ENCODE peak calls at places on chromosome 7, in four cellular contexts. S is choroid plexus epithelial cell, B is spleen, W is kidney epithelial cell. H is an unnamed sample.

GRCh38 chr7:46532571-46532970 is 611.5 kb upstream of the IGFBP3 start:
- DNase-seq in S (no peak), B (no peak), W (no peak), H (no peak)

GRCh38 chr7:30238721-30239441 is 45.5 kb upstream of the ZNRF2 start:
- DNase-seq in S (peak), B (no peak), W (peak), H (no peak)

GRCh38 chr7:12066561-12066960 is 144.5 kb upstream of the TMEM106B start:
- DNase-seq in S (no peak), B (no peak), W (no peak), H (peak)

GRCh38 chr7:23530355-23530754 is 1.4 kb downstream of the TRA2A start:
- DNase-seq in S (peak), B (no peak), W (no peak), H (peak)

GRCh38 chr7:110775046-110775445 is 315.9 kb upstream of the LRRN3 start:
- DNase-seq in S (peak), B (no peak), W (no peak), H (no peak)

GRCh38 chr7:144513332-144513731 is 109.8 kb upstream of the NOBOX start:
- DNase-seq in S (peak), B (no peak), W (no peak), H (no peak)

GRCh38 chr7:29196191-29196590 is 1.6 kb downstream of the CHN2 start:
- DNase-seq in S (no peak), B (no peak), W (no peak), H (no peak)

GRCh38 chr7:107742678-107743566 is 1.0 kb upstream of the CBLL1 start:
- DNase-seq in S (no peak), B (peak), W (peak), H (peak)

GRCh38 chr7:17989546-17989945 is 38.1 kb downstream of the PRPS1L1 start:
- DNase-seq in S (peak), B (no peak), W (no peak), H (no peak)

GRCh38 chr7:87047-87446 is 105.3 kb upstream of the FAM20C start:
- DNase-seq in S (no peak), B (no peak), W (no peak), H (no peak)

GRCh38 chr7:157849726-157850125 is 512.9 kb downstream of the DNAJB6 start:
- DNase-seq in S (no peak), B (no peak), W (no peak), H (no peak)

GRCh38 chr7:46759711-46760480 is 822.0 kb downstream of the TNS3 start:
- DNase-seq in S (peak), B (no peak), W (no peak), H (no peak)

GRCh38 chr7:25312968-25313367 is 84.7 kb upstream of the NPVF start:
- DNase-seq in S (no peak), B (no peak), W (no peak), H (no peak)

GRCh38 chr7:77383333-77383740 is 32.8 kb downstream of the GSAP start:
- DNase-seq in S (peak), B (no peak), W (no peak), H (no peak)

GRCh38 chr7:3154881-3155494 is 111.3 kb upstream of the CARD11 start:
- DNase-seq in S (peak), B (peak), W (no peak), H (peak)

GRCh38 chr7:46245587-46246111 is 324.6 kb upstream of the IGFBP3 start:
- DNase-seq in S (no peak), B (no peak), W (no peak), H (no peak)

GRCh38 chr7:134533288-134533771 is 6.0 kb downstream of the AKR1B10 start:
- DNase-seq in S (no peak), B (no peak), W (no peak), H (no peak)

GRCh38 chr7:134535272-134535918 is 8.0 kb downstream of the AKR1B10 start:
- DNase-seq in S (no peak), B (no peak), W (no peak), H (no peak)

GRCh38 chr7:134534633-134535032 is 7.3 kb downstream of the AKR1B10 start:
- DNase-seq in S (no peak), B (no peak), W (no peak), H (no peak)

GRCh38 chr7:134530460-134530859 is 3.1 kb downstream of the AKR1B10 start:
- DNase-seq in S (no peak), B (no peak), W (no peak), H (no peak)

GRCh38 chr7:134532155-134533089 is 5.1 kb downstream of the AKR1B10 start:
- DNase-seq in S (no peak), B (no peak), W (no peak), H (no peak)
- H3K4me3 ChIP-seq in S (no peak), B (no peak), W (no peak), H (no peak)

GRCh38 chr7:74052628-74053027 is 24.7 kb downstream of the ELN start:
- DNase-seq in S (no peak), B (no peak), W (no peak), H (no peak)

GRCh38 chr7:74051193-74051592 is 23.2 kb downstream of the ELN start:
- DNase-seq in S (peak), B (no peak), W (no peak), H (no peak)

GRCh38 chr7:74053589-74054186 is 25.7 kb downstream of the ELN start:
- DNase-seq in S (no peak), B (no peak), W (no peak), H (no peak)

GRCh38 chr7:74049997-74050798 is 22.2 kb downstream of the ELN start:
- DNase-seq in S (no peak), B (no peak), W (no peak), H (no peak)

DNA sequence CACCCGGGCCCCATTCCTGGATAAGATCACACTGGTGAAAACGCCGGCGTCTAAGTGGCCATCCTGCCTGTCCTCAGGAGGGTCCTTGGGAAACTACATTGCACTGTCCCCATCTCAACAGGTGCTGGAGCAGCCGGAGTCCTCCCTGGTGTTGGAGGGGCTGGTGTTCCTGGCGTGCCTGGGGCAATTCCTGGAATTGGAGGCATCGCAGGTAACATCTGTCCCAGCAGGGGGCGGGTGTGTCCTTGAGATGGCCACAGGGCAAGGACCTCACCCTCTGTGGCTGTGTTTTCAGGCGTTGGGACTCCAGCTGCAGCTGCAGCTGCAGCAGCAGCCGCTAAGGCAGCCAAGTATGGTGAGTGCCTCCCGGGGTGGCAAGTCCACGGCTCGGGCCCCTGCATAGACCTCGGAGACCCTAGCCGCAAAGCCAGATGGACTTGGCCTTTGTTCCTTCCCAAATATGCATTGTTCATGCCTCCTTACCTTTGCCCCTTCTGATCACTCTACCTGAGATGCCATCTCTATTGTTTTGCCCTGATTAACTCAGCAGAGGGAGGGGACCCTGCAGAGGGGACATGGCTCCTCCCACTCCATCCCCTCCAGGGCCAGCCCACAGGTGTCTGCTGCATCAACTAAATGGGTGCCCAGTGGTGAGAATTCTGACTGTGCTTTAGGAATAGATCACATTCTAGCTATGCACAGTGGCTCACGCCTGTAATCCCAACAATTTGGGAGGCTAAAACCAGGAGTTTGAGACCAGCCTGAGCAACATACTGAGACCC is 23.8 kb downstream of the ELN start:
- DNase-seq in S (peak), B (peak), W (no peak), H (no peak)
- TF ChIP-seq CTCF in S (peak), B (no peak), W (peak), H (peak)

GRCh38 chr7:35695987-35696386 is 1.1 kb upstream of the HERPUD2 start:
- DNase-seq in S (no peak), B (no peak), W (no peak), H (no peak)
- H3K4me3 ChIP-seq in S (peak), B (no peak), W (no peak), H (peak)

GRCh38 chr7:99837649-99838361 is 10.0 kb downstream of the CYP3A43 start:
- DNase-seq in S (peak), B (no peak), W (no peak), H (peak)
- TF ChIP-seq CTCF in S (peak), B (no peak), W (peak), H (peak)

GRCh38 chr7:151244156-151244870 is 4.2 kb downstream of the SMARCD3 start:
- DNase-seq in S (peak), B (peak), W (no peak), H (no peak)
- H3K4me3 ChIP-seq in S (no peak), B (no peak), W (no peak), H (no peak)

GRCh38 chr7:21300692-21301091 is 127.2 kb upstream of the SP4 start:
- DNase-seq in S (peak), B (no peak), W (no peak), H (no peak)
- TF ChIP-seq CTCF in S (peak), B (peak), W (peak), H (peak)

GRCh38 chr7:116950889-116951351 is 2.4 kb upstream of the ST7 start:
- DNase-seq in S (no peak), B (no peak), W (no peak), H (no peak)

GRCh38 chr7:116951366-116952292 is 1.7 kb upstream of the ST7 start:
- DNase-seq in S (no peak), B (no peak), W (no peak), H (no peak)

GRCh38 chr7:116952640-116953371 is 495 bp upstream of the ST7 start:
- DNase-seq in S (peak), B (no peak), W (no peak), H (no peak)

GRCh38 chr7:116948934-116949333 is 4.4 kb upstream of the ST7 start:
- DNase-seq in S (no peak), B (no peak), W (no peak), H (no peak)

DNA sequence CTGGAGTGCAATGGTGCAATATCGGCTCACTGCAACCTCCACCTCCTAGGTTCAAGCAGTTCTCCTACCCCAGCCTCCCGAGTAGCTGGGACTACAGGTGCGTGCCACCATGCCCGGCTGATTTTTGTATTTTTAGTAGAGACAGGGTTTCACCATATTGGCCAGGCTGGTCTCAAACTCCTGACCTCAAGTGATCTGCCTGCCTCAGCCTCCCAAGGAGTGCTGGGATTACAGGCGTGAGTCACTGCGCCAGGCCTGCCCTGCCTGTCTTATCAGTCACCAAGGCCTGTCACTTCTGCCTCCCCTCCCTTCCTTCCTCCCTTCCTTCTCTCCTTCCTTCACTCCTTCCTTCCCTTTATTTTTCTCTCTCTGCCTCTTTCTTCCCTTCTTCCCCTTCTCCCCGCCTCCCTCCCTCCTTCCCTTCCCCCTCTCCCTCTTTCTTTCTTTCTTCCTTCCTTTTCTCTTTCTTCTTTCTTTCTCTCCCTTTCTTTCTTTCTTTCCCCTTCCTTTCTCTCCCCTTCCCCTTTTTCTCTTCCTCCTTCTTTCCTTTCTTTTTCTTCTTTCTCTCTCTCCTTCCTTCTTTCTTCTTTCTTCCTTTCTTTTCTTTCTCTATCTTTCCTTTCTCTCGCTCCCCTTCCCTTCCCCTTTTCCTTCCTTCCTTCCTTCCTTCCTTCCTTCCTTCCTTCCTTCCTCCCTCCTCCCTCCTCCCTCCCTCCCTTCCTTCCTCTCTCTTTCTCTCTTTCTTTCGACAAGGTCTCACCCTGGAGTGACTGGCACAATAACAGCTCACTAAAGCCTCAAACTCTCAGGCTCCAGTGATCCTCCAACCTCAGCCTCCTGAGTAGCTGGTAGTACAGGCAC is 3.1 kb upstream of the ST7 start:
- DNase-seq in S (no peak), B (no peak), W (no peak), H (no peak)
- H3K4me3 ChIP-seq in S (no peak), B (no peak), W (no peak), H (no peak)

DNA sequence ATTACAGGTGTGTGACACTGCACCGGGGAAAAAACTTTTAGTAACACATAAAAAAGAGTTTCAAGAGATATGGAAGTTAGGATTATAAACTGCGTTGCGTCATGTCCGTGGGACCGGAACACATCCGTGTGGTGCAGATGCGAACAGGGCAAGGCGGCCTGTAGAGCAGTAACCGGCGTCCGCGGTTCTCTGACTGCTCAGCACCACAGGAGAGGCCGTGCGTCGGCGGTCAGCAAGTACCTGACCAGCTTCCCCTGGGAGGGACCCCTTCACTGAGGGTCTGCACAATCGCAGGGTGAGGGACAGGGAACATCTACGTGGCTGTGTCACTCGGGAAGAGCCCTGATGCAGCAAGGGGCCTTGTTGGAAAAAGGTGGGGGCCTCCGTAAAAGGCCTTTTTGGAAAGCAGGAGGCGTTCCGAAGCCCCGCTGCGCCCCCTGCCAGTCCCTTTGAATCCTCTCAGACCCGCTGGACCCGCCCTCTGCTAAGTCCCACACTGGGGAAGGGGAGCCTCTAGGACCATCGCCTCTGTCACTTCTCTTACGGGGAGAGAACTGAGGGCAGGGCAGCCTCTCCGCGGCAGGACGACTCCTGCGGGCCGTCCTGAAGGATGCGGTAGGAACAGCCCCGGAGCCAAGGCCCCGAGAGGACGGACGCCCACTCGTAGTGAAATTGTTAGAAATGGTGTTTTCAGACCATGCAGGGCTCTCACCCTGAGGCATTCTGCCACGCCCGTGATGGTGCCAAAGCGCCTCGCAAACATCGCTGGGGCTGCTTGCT is 771.6 kb upstream of the COBL start:
- DNase-seq in S (no peak), B (no peak), W (no peak), H (no peak)
- TF ChIP-seq CTCF in S (no peak), B (no peak), W (peak), H (peak)

DNA sequence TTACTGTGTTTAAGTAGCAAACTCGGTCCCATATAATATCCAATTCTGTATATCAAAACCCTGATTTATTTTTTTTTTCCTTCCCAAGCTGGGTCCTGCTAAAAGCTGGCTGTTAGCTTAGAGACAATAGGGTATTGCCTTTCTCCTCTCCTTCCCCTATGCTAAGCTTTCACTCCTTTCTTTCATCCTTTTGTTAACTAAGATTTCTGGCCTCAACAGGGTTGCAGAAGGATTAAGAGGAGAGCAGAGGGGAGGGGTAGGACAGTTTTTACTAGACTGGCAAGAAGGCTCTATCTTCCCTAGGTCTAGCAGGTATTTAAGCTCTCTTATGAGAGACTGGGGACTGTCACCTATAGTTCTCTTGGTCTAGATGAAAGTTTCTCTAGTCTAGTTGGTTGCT is 229.2 kb downstream of the KCND2 start:
- DNase-seq in S (no peak), B (no peak), W (no peak), H (no peak)
- H3K4me3 ChIP-seq in S (no peak), B (no peak), W (no peak), H (no peak)